ENCODE peak calls at places on chromosomes 5 and 9, in eight cellular contexts. One of them, this sample, is unnamed.

GRCh38 chr9:128150594-128151342 is 1.5 kb downstream of the LCN2 start:
- DNase-seq in fibroblast of lung: no peak
- DNase-seq in NCI-H774: no peak
- DNase-seq in NCI-H345: no peak
- DNase-seq in smooth muscle cell of the brain vasculature: no peak
- DNase-seq in amniotic epithelial cell: no peak
- DNase-seq in NCI-H2081: no peak
- DNase-seq in right atrium auricular region: no peak
- DNase-seq in this sample: no peak

GRCh38 chr5:131634996-131635754 is at the start of gene RAPGEF6:
- DNase-seq in fibroblast of lung: peak; percentile 100
- DNase-seq in NCI-H774: peak; percentile 98
- DNase-seq in NCI-H345: peak; percentile 98
- DNase-seq in smooth muscle cell of the brain vasculature: peak; percentile 99
- DNase-seq in amniotic epithelial cell: peak; percentile 100
- DNase-seq in NCI-H2081: peak; percentile 94
- DNase-seq in right atrium auricular region: peak; percentile 100
- DNase-seq in this sample: peak; percentile 93

GRCh38 chr9:97307091-97307490 is 368 bp upstream of the CCDC180 start:
- DNase-seq in fibroblast of lung: peak; percentile 67
- DNase-seq in NCI-H774: no peak
- DNase-seq in NCI-H345: no peak
- DNase-seq in smooth muscle cell of the brain vasculature: peak; percentile 49
- DNase-seq in amniotic epithelial cell: peak; percentile 74
- DNase-seq in NCI-H2081: no peak
- DNase-seq in right atrium auricular region: peak; percentile 74
- DNase-seq in this sample: no peak

GRCh38 chr9:70100362-70100761 is 56.7 kb downstream of the MAMDC2 start:
- DNase-seq in fibroblast of lung: no peak
- DNase-seq in NCI-H774: no peak
- DNase-seq in NCI-H345: no peak
- DNase-seq in smooth muscle cell of the brain vasculature: no peak
- DNase-seq in amniotic epithelial cell: peak; percentile 96
- DNase-seq in NCI-H2081: no peak
- DNase-seq in right atrium auricular region: peak; percentile 77
- DNase-seq in this sample: no peak

GRCh38 chr5:41575110-41575779 is 64.8 kb upstream of the PLCXD3 start:
- DNase-seq in fibroblast of lung: no peak
- DNase-seq in NCI-H774: no peak
- DNase-seq in NCI-H345: peak; percentile 55
- DNase-seq in smooth muscle cell of the brain vasculature: no peak
- DNase-seq in amniotic epithelial cell: no peak
- DNase-seq in NCI-H2081: no peak
- DNase-seq in right atrium auricular region: no peak
- DNase-seq in this sample: no peak

GRCh38 chr5:93018461-93018860 is 562.6 kb downstream of the NR2F1-AS1 start:
- DNase-seq in fibroblast of lung: no peak
- DNase-seq in NCI-H774: no peak
- DNase-seq in NCI-H345: no peak
- DNase-seq in smooth muscle cell of the brain vasculature: no peak
- DNase-seq in amniotic epithelial cell: peak; percentile 19
- DNase-seq in NCI-H2081: no peak
- DNase-seq in right atrium auricular region: no peak
- DNase-seq in this sample: no peak

GRCh38 chr5:12570688-12571087 is 666.4 kb upstream of the CTNND2 start:
- DNase-seq in fibroblast of lung: no peak
- DNase-seq in NCI-H774: no peak
- DNase-seq in NCI-H345: no peak
- DNase-seq in smooth muscle cell of the brain vasculature: no peak
- DNase-seq in amniotic epithelial cell: no peak
- DNase-seq in NCI-H2081: no peak
- DNase-seq in right atrium auricular region: no peak
- DNase-seq in this sample: no peak

GRCh38 chr9:121671612-121672155 is 20.2 kb downstream of the DAB2IP start:
- DNase-seq in fibroblast of lung: peak; percentile 55
- DNase-seq in NCI-H774: no peak
- DNase-seq in NCI-H345: no peak
- DNase-seq in smooth muscle cell of the brain vasculature: no peak
- DNase-seq in amniotic epithelial cell: peak; percentile 82
- DNase-seq in NCI-H2081: no peak
- DNase-seq in right atrium auricular region: no peak
- DNase-seq in this sample: no peak

GRCh38 chr5:173302546-173303155 is 25.6 kb downstream of the STC2 start:
- DNase-seq in fibroblast of lung: peak; percentile 81
- DNase-seq in NCI-H774: no peak
- DNase-seq in NCI-H345: peak; percentile 55
- DNase-seq in smooth muscle cell of the brain vasculature: no peak
- DNase-seq in amniotic epithelial cell: peak; percentile 79
- DNase-seq in NCI-H2081: peak; percentile 42
- DNase-seq in right atrium auricular region: no peak
- DNase-seq in this sample: no peak

GRCh38 chr9:127392166-127392565 is 4.8 kb upstream of the SLC2A8 start:
- DNase-seq in fibroblast of lung: no peak
- DNase-seq in NCI-H774: no peak
- DNase-seq in NCI-H345: no peak
- DNase-seq in smooth muscle cell of the brain vasculature: no peak
- DNase-seq in amniotic epithelial cell: no peak
- DNase-seq in NCI-H2081: no peak
- DNase-seq in right atrium auricular region: no peak
- DNase-seq in this sample: no peak

GRCh38 chr5:113574417-113574816 is 60.9 kb downstream of the YTHDC2 start:
- DNase-seq in fibroblast of lung: peak; percentile 86
- DNase-seq in NCI-H774: no peak
- DNase-seq in NCI-H345: no peak
- DNase-seq in smooth muscle cell of the brain vasculature: no peak
- DNase-seq in amniotic epithelial cell: peak; percentile 92
- DNase-seq in NCI-H2081: no peak
- DNase-seq in right atrium auricular region: no peak
- DNase-seq in this sample: no peak

GRCh38 chr9:133371261-133371711 is 4.6 kb downstream of the SURF4 start:
- DNase-seq in fibroblast of lung: no peak
- DNase-seq in NCI-H774: no peak
- DNase-seq in NCI-H345: no peak
- DNase-seq in smooth muscle cell of the brain vasculature: no peak
- DNase-seq in amniotic epithelial cell: peak; percentile 77
- DNase-seq in NCI-H2081: no peak
- DNase-seq in right atrium auricular region: no peak
- DNase-seq in this sample: no peak

GRCh38 chr5:125058185-125058826 is 311.9 kb upstream of the ZNF608 start:
- DNase-seq in fibroblast of lung: peak; percentile 67
- DNase-seq in NCI-H774: no peak
- DNase-seq in NCI-H345: peak; percentile 85
- DNase-seq in smooth muscle cell of the brain vasculature: no peak
- DNase-seq in amniotic epithelial cell: peak; percentile 33
- DNase-seq in NCI-H2081: peak; percentile 16
- DNase-seq in right atrium auricular region: no peak
- DNase-seq in this sample: no peak

GRCh38 chr9:126051446-126052130 is 275.0 kb upstream of the MVB12B start:
- DNase-seq in fibroblast of lung: no peak
- DNase-seq in NCI-H774: no peak
- DNase-seq in NCI-H345: no peak
- DNase-seq in smooth muscle cell of the brain vasculature: no peak
- DNase-seq in amniotic epithelial cell: no peak
- DNase-seq in NCI-H2081: no peak
- DNase-seq in right atrium auricular region: no peak
- DNase-seq in this sample: no peak

GRCh38 chr5:172133359-172134029 is 54.5 kb downstream of the STK10 start:
- DNase-seq in fibroblast of lung: peak; percentile 64
- DNase-seq in NCI-H774: no peak
- DNase-seq in NCI-H345: no peak
- DNase-seq in smooth muscle cell of the brain vasculature: no peak
- DNase-seq in amniotic epithelial cell: peak; percentile 93
- DNase-seq in NCI-H2081: no peak
- DNase-seq in right atrium auricular region: peak; percentile 84
- DNase-seq in this sample: no peak

GRCh38 chr5:55231476-55232193 is 1.8 kb downstream of the CCNO start:
- DNase-seq in fibroblast of lung: peak; percentile 45
- DNase-seq in NCI-H774: no peak
- DNase-seq in NCI-H345: no peak
- DNase-seq in smooth muscle cell of the brain vasculature: no peak
- DNase-seq in amniotic epithelial cell: no peak
- DNase-seq in NCI-H2081: no peak
- DNase-seq in right atrium auricular region: no peak
- DNase-seq in this sample: no peak

GRCh38 chr9:75176037-75176436 is 87.7 kb downstream of the OSTF1 start:
- DNase-seq in fibroblast of lung: no peak
- DNase-seq in NCI-H774: no peak
- DNase-seq in NCI-H345: no peak
- DNase-seq in smooth muscle cell of the brain vasculature: no peak
- DNase-seq in amniotic epithelial cell: peak; percentile 67
- DNase-seq in NCI-H2081: no peak
- DNase-seq in right atrium auricular region: no peak
- DNase-seq in this sample: no peak